ENCODE peak calls at places on chromosomes 6 and 20, in ten cellular contexts. U is HEK293T; I is anterior cingulate cortex; P is transverse colon; F is HT-29; H is right lobe of liver; M is occipital lobe; Y is left colon; T is NCI-H82; A is CD4-positive, alpha-beta memory T cell. V is an unnamed sample.

GRCh38 chr6:11731423-11731822 is 47.2 kb downstream of the ADTRP start:
- DNase-seq in U (no peak), I (no peak), P (no peak), F (no peak), H (no peak), M (no peak), Y (no peak), T (no peak), A (no peak), V (no peak)

GRCh38 chr20:5390719-5391118 is 74.0 kb upstream of the PROKR2 start:
- DNase-seq in U (no peak), I (no peak), P (no peak), F (no peak), H (no peak), M (no peak), Y (no peak), T (peak; percentile 22), A (no peak), V (peak; percentile 7)

GRCh38 chr6:159169193-159169555 is at the start of gene FNDC1:
- DNase-seq in U (peak; percentile 92), I (no peak), P (peak; percentile 22), F (no peak), H (no peak), M (no peak), Y (no peak), T (peak; percentile 64), A (peak; percentile 47), V (peak; percentile 87)

GRCh38 chr6:110140650-110141049 is 38.8 kb downstream of the WASF1 start:
- DNase-seq in U (no peak), I (no peak), P (no peak), F (no peak), H (no peak), M (no peak), Y (no peak), T (no peak), A (no peak), V (no peak)

GRCh38 chr6:17093692-17094091 is 8.2 kb upstream of the STMND1 start:
- DNase-seq in U (no peak), I (no peak), P (no peak), F (no peak), H (no peak), M (no peak), Y (no peak), T (peak; percentile 47), A (no peak), V (peak; percentile 14)

GRCh38 chr20:41078329-41078728 is 49.7 kb downstream of the TOP1 start:
- DNase-seq in U (no peak), I (no peak), P (no peak), F (peak; percentile 84), H (no peak), M (no peak), Y (no peak), T (peak; percentile 14), A (peak; percentile 6), V (no peak)

GRCh38 chr20:53639647-53640440 is 46.2 kb upstream of the ZNF217 start:
- DNase-seq in U (no peak), I (no peak), P (no peak), F (no peak), H (no peak), M (no peak), Y (no peak), T (no peak), A (no peak), V (no peak)

GRCh38 chr6:163281661-163282060 is 132.9 kb upstream of the QKI start:
- DNase-seq in U (no peak), I (no peak), P (no peak), F (peak; percentile 22), H (no peak), M (no peak), Y (no peak), T (no peak), A (no peak), V (no peak)

GRCh38 chr6:158703121-158703839 is 53.4 kb downstream of the SYTL3 start:
- DNase-seq in U (no peak), I (no peak), P (no peak), F (no peak), H (no peak), M (no peak), Y (no peak), T (no peak), A (no peak), V (no peak)

GRCh38 chr6:78810698-78811097 is 56.7 kb upstream of the IRAK1BP1 start:
- DNase-seq in U (no peak), I (no peak), P (no peak), F (no peak), H (peak; percentile 78), M (no peak), Y (no peak), T (no peak), A (no peak), V (no peak)

GRCh38 chr6:159935065-159935464 is 33.8 kb upstream of the IGF2R start:
- DNase-seq in U (no peak), I (no peak), P (no peak), F (no peak), H (no peak), M (no peak), Y (no peak), T (no peak), A (no peak), V (no peak)

GRCh38 chr6:16704706-16705402 is 56.4 kb downstream of the ATXN1 start:
- DNase-seq in U (no peak), I (no peak), P (no peak), F (no peak), H (no peak), M (no peak), Y (no peak), T (no peak), A (no peak), V (no peak)

GRCh38 chr6:113642714-113643442 is 214.3 kb upstream of the MARCKS start:
- DNase-seq in U (peak; percentile 40), I (no peak), P (peak; percentile 86), F (peak; percentile 97), H (no peak), M (no peak), Y (peak; percentile 90), T (peak; percentile 14), A (no peak), V (no peak)

GRCh38 chr6:36779227-36779626 is 60.0 kb downstream of the CPNE5 start:
- DNase-seq in U (no peak), I (no peak), P (no peak), F (no peak), H (no peak), M (no peak), Y (no peak), T (no peak), A (no peak), V (no peak)

GRCh38 chr6:56484669-56485068 is 158.0 kb downstream of the DST start:
- DNase-seq in U (no peak), I (no peak), P (no peak), F (no peak), H (no peak), M (no peak), Y (no peak), T (no peak), A (no peak), V (no peak)

GRCh38 chr6:52233975-52234823 is 10.1 kb downstream of the IL17F start:
- DNase-seq in U (peak; percentile 83), I (no peak), P (peak; percentile 24), F (peak; percentile 71), H (no peak), M (no peak), Y (peak; percentile 31), T (peak; percentile 64), A (no peak), V (peak; percentile 51)

GRCh38 chr6:15322781-15323536 is 77.1 kb downstream of the JARID2 start:
- DNase-seq in U (no peak), I (no peak), P (peak; percentile 61), F (peak; percentile 4), H (no peak), M (no peak), Y (peak; percentile 49), T (no peak), A (no peak), V (no peak)

V was measured in nephron progenitor cell.